ENCODE peak calls at places on chromosomes 4 and X, in ten cellular contexts. B is Calu3, F is epithelial cell of esophagus, J is dorsolateral prefrontal cortex, U is nephron progenitor cell, G is DND-41, N is HFFc6, E is A549, V is breast epithelium, Q is endothelial cell. L is an unnamed sample.

GRCh38 chrX:109740076-109740809 is 7.2 kb upstream of the ACSL4 start:
- DNase-seq in B (no peak), F (peak; percentile 77), J (no peak), U (no peak), G (no peak), N (no peak), E (peak; percentile 19), V (no peak), Q (no peak), L (no peak)

GRCh38 chr4:175253184-175253902 is 335.2 kb downstream of the ADAM29 start:
- DNase-seq in B (no peak), F (peak; percentile 35), J (no peak), U (no peak), G (no peak), N (no peak), E (no peak), V (no peak), Q (no peak), L (no peak)

GRCh38 chr4:56050584-56050983 is 101.8 kb downstream of the CEP135 start:
- DNase-seq in B (no peak), F (no peak), J (no peak), U (no peak), G (no peak), N (no peak), E (no peak), V (no peak), Q (no peak), L (no peak)

GRCh38 chr4:139453041-139453370 is 915 bp upstream of the RAB33B start:
- DNase-seq in B (peak; percentile 60), F (peak; percentile 83), J (no peak), U (no peak), G (peak; percentile 63), N (peak; percentile 68), E (peak; percentile 70), V (no peak), Q (no peak), L (no peak)

GRCh38 chr4:39820186-39820585 is 122.2 kb downstream of the UBE2K start:
- DNase-seq in B (no peak), F (no peak), J (no peak), U (no peak), G (no peak), N (no peak), E (no peak), V (no peak), Q (peak; percentile 18), L (no peak)

GRCh38 chr4:139988863-139989765 is 164.9 kb downstream of the MAML3 start:
- DNase-seq in B (peak; percentile 58), F (peak; percentile 97), J (no peak), U (no peak), G (no peak), N (peak; percentile 86), E (peak; percentile 70), V (no peak), Q (no peak), L (no peak)

GRCh38 chr4:137387924-137388323 is 144.4 kb downstream of the PCDH18 start:
- DNase-seq in B (no peak), F (peak; percentile 10), J (no peak), U (no peak), G (no peak), N (peak; percentile 64), E (no peak), V (no peak), Q (no peak), L (no peak)

GRCh38 chr4:118193421-118193820 is 159.1 kb downstream of the NDST3 start:
- DNase-seq in B (no peak), F (no peak), J (peak; percentile 41), U (no peak), G (peak; percentile 22), N (no peak), E (no peak), V (no peak), Q (no peak), L (no peak)

DNA sequence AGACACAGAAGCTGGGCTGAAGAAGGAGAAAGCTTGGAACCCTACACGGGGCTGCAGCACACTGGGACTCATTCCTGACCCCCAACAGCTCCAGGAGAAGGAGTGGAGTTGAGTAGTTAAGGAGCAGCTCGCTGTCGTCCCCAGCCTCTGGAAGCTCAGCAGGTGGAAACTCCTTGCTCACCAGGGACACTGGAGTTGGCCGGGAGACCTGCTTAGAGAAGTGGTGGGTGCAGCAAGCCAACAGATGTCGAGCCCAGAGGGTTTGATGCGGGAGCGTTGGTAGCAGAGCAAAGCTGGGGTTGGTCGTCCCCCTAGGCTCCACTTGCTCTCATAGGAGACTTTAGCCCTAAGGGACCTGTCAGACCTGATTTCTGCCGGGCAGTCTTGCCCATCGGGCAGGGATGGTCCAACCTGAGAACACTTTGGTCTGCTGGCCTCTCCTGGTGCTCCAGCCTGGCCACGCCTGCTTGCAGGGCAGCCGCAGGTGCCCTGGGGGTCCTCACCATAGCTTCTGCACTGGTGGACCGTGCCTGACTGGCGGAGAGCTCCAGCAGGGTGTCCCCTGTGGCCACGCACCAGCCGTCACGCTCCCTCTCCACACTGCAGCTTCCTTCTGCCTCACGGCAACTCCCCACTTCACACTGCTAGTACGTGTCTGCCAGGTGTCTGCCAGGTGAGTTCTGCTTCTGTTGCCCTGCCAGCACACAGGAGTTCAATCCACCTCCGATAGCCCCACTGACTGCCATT is 353.7 kb downstream of the GASK1B start:
- DNase-seq in B (no peak), F (no peak), J (no peak), U (no peak), G (no peak), N (no peak), E (no peak), V (no peak), Q (no peak), L (no peak)
- TF ChIP-seq CTCF in B (no peak), F (no peak), J (no peak), U (no peak), G (no peak), N (no peak), E (no peak), V (no peak), Q (no peak), L (no peak)

DNA sequence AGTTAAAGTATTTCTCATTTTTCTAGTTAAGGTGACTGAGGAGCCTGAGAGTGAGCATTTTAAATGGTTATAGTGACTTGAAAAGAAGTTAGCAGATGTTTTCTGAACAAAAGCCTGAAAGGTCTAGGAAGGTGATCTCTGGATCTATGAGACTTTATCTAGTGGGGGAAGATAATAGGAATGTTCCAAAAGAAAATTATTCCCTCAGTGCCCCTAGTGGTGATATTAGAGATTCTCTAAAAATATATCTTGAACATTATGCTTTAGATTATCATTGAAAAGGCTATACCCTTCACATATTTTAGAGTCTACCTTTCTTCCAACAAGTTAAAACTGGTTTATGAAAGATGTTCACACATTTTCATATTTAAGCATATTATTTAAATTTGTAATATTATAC is 69.0 kb upstream of the SPANXN1 start:
- DNase-seq in B (no peak), F (no peak), J (no peak), U (no peak), G (no peak), N (no peak), E (peak; percentile 0), V (no peak), Q (no peak), L (no peak)
- TF ChIP-seq CTCF in B (no peak), F (no peak), J (no peak), U (no peak), G (peak; percentile 4), N (peak; percentile 45), E (no peak), V (no peak), Q (no peak), L (peak; percentile 55)

GRCh38 chr4:155496294-155496626 is 119.5 kb upstream of the MAP9 start:
- DNase-seq in B (no peak), F (no peak), J (no peak), U (no peak), G (no peak), N (no peak), E (no peak), V (no peak), Q (no peak), L (no peak)

GRCh38 chr4:155491336-155492131 is 114.8 kb upstream of the MAP9 start:
- DNase-seq in B (no peak), F (no peak), J (no peak), U (no peak), G (no peak), N (no peak), E (no peak), V (no peak), Q (no peak), L (no peak)

GRCh38 chr4:155495572-155496293 is 119.0 kb upstream of the MAP9 start:
- DNase-seq in B (no peak), F (no peak), J (no peak), U (no peak), G (no peak), N (no peak), E (no peak), V (no peak), Q (no peak), L (no peak)

GRCh38 chr4:155494037-155494718 is 117.4 kb upstream of the MAP9 start:
- DNase-seq in B (no peak), F (no peak), J (no peak), U (no peak), G (no peak), N (no peak), E (no peak), V (no peak), Q (no peak), L (no peak)

DNA sequence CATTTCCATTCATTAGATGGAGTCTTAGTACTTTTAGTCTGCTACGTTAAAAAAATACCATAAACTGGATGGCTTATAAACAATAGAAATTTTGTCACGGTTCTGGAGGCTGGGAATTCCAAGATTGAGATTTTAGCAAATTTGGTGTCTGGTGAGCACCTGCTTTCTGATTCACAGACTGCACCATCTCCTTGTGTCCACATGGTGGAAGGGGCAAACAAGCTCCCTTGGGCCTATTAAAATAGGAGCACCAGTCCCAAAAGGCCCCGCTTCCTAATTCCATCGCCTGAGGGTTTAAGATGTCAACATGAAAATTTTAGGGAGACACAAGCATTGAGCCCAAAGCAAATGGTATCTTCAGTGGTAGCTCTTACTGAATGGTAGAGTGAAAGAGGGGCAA is 120.5 kb upstream of the MAP9 start:
- DNase-seq in B (no peak), F (no peak), J (no peak), U (no peak), G (no peak), N (no peak), E (no peak), V (no peak), Q (no peak), L (no peak)
- TF ChIP-seq CTCF in B (no peak), F (peak; percentile 9), J (no peak), U (no peak), G (peak; percentile 25), N (no peak), E (no peak), V (no peak), Q (no peak), L (no peak)

GRCh38 chr4:7399433-7400234 is 35.1 kb downstream of the PSAPL1 start:
- DNase-seq in B (no peak), F (no peak), J (no peak), U (no peak), G (no peak), N (no peak), E (no peak), V (peak; percentile 30), Q (no peak), L (no peak)

GRCh38 chr4:7396186-7396585 is 38.5 kb downstream of the PSAPL1 start:
- DNase-seq in B (no peak), F (no peak), J (no peak), U (no peak), G (no peak), N (no peak), E (no peak), V (no peak), Q (no peak), L (no peak)

GRCh38 chr4:7398788-7399432 is 35.8 kb downstream of the PSAPL1 start:
- DNase-seq in B (no peak), F (no peak), J (no peak), U (no peak), G (no peak), N (no peak), E (no peak), V (peak; percentile 22), Q (no peak), L (no peak)

GRCh38 chr4:7397206-7398103 is 37.3 kb downstream of the PSAPL1 start:
- DNase-seq in B (no peak), F (peak; percentile 33), J (no peak), U (no peak), G (no peak), N (no peak), E (no peak), V (peak; percentile 33), Q (no peak), L (no peak)

DNA sequence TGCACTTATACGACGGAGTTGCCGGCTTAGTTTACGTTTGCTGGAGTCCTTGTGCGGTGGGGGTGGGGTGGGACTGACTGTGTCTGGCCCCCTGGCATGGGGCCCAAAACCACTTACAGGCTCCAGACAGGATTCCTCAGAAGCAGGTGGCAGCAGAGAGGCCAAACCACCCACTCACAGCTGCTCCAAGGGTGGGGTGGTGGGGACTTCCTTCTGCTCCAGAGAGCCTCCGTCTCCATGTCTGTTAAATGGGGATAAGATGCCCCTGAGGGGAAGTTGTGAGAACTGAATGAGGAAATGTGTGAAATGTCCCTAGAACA is 36.7 kb downstream of the PSAPL1 start:
- DNase-seq in B (peak; percentile 50), F (peak; percentile 1), J (no peak), U (no peak), G (peak; percentile 30), N (no peak), E (no peak), V (peak; percentile 47), Q (no peak), L (no peak)
- TF ChIP-seq CTCF in B (no peak), F (no peak), J (no peak), U (no peak), G (no peak), N (no peak), E (no peak), V (no peak), Q (no peak), L (no peak)